ENCODE peak calls at places on chromosomes 1 and 21, in five cellular contexts. I is heart left ventricle, H is lower lobe of right lung, O is breast epithelium, Q is cardiac muscle cell. Y is an unnamed sample.

GRCh38 chr1:78049396-78049795 is 3.6 kb downstream of the GIPC2 start:
- DNase-seq in Q (peak; percentile 31), H (no peak), O (no peak), I (no peak), Y (no peak)

GRCh38 chr1:219585837-219586465 is 27.0 kb downstream of the ZC3H11B start:
- DNase-seq in I (no peak), O (no peak), Q (no peak), H (no peak), Y (no peak)

GRCh38 chr1:178465011-178465410 is 31.8 kb downstream of the CLEC20A start:
- DNase-seq in Q (no peak), O (no peak), I (no peak), H (no peak), Y (no peak)

GRCh38 chr1:198212675-198213074 is 55.9 kb downstream of the NEK7 start:
- DNase-seq in H (no peak), O (no peak), Q (no peak), I (no peak), Y (no peak)

GRCh38 chr1:152537496-152537895 is 23.2 kb downstream of the CRCT1 start:
- DNase-seq in O (no peak), I (no peak), H (no peak), Q (no peak), Y (no peak)

GRCh38 chr1:208985231-208985630 is 598.3 kb upstream of the CAMK1G start:
- DNase-seq in Q (no peak), O (no peak), H (no peak), I (no peak), Y (no peak)

GRCh38 chr1:40668769-40669525 is 3.5 kb upstream of the RIMS3 start:
- DNase-seq in I (peak; percentile 79), H (peak; percentile 85), O (peak; percentile 48), Q (peak; percentile 78), Y (no peak)

GRCh38 chr1:167246971-167247370 is 26.3 kb downstream of the POU2F1 start:
- DNase-seq in O (no peak), I (no peak), H (no peak), Q (no peak), Y (no peak)

GRCh38 chr21:29130234-29130993 is at the start of gene MAP3K7CL:
- DNase-seq in H (no peak), Q (no peak), I (peak; percentile 74), O (no peak), Y (no peak)

GRCh38 chr1:31416101-31416736 is 3.2 kb downstream of the SERINC2 start:
- DNase-seq in I (no peak), Q (no peak), H (no peak), O (peak; percentile 83), Y (no peak)

GRCh38 chr1:15296602-15297321 is 49.7 kb downstream of the FHAD1 start:
- DNase-seq in Q (no peak), I (no peak), O (no peak), H (no peak), Y (no peak)

GRCh38 chr1:33784876-33785275 is 79.0 kb upstream of the HMGB4 start:
- DNase-seq in Q (no peak), I (no peak), H (no peak), O (no peak), Y (no peak)

GRCh38 chr1:35931424-35932157 is 686 bp downstream of the AGO3 start:
- DNase-seq in H (peak; percentile 62), I (peak; percentile 37), Q (peak; percentile 45), O (no peak), Y (no peak)

GRCh38 chr1:8871539-8871935 is 6.9 kb downstream of the ENO1 start:
- DNase-seq in Q (no peak), I (no peak), H (no peak), O (no peak), Y (no peak)

GRCh38 chr21:42568377-42568776 is 54.7 kb downstream of the SLC37A1 start:
- DNase-seq in Q (no peak), I (no peak), H (no peak), O (no peak), Y (no peak)

GRCh38 chr1:228547464-228547792 is 60.2 kb downstream of the RNF187 start:
- DNase-seq in O (peak; percentile 11), Q (no peak), H (no peak), I (no peak), Y (no peak)

GRCh38 chr1:145690587-145691558 is 16.3 kb downstream of the PDZK1 start:
- DNase-seq in I (no peak), O (peak; percentile 43), H (no peak), Q (no peak), Y (no peak)

GRCh38 chr1:205842177-205842576 is 7.8 kb downstream of the PM20D1 start:
- DNase-seq in I (no peak), Q (peak; percentile 60), O (no peak), H (no peak), Y (no peak)

GRCh38 chr21:43307677-43308070 is 119.3 kb downstream of the SIK1 start:
- DNase-seq in H (no peak), O (no peak), I (peak; percentile 10), Q (no peak), Y (no peak)

GRCh38 chr1:117780981-117781475 is 148.4 kb downstream of the GDAP2 start:
- DNase-seq in H (no peak), Q (no peak), I (no peak), O (no peak), Y (no peak)

GRCh38 chr21:35504277-35504676 is 455.2 kb upstream of the RUNX1 start:
- DNase-seq in Q (no peak), H (no peak), I (no peak), O (no peak), Y (no peak)

GRCh38 chr1:191608367-191608766 is 549.9 kb upstream of the RGS18 start:
- DNase-seq in I (no peak), O (no peak), H (no peak), Q (no peak), Y (no peak)

GRCh38 chr1:93565496-93566221 is 116.0 kb downstream of the BCAR3 start:
- DNase-seq in Q (no peak), I (no peak), O (no peak), H (no peak), Y (no peak)

GRCh38 chr1:869499-870244 is 54.1 kb upstream of the SAMD11 start:
- DNase-seq in I (peak; percentile 79), Q (peak; percentile 74), O (peak; percentile 39), H (peak; percentile 88), Y (no peak)

GRCh38 chr1:67853704-67854103 is 20.4 kb upstream of the GNG12 start:
- DNase-seq in Q (peak; percentile 78), O (no peak), H (peak; percentile 48), I (peak; percentile 59), Y (no peak)

GRCh38 chr1:30905898-30906620 is 2.5 kb downstream of the SDC3 start:
- DNase-seq in Q (no peak), O (no peak), I (peak; percentile 35), H (peak; percentile 38), Y (no peak)

GRCh38 chr1:98104285-98104684 is 183.5 kb upstream of the DPYD start:
- DNase-seq in I (no peak), Q (no peak), H (no peak), O (no peak), Y (no peak)

GRCh38 chr1:154769193-154769895 is 100.7 kb downstream of the KCNN3 start:
- DNase-seq in H (no peak), Q (no peak), O (no peak), I (no peak), Y (no peak)

GRCh38 chr1:24384251-24385090 is 29.1 kb downstream of the STPG1 start:
- DNase-seq in Q (peak; percentile 75), O (peak; percentile 13), I (no peak), H (peak; percentile 75), Y (no peak)

GRCh38 chr21:22575165-22575584 is 1577.0 kb downstream of the NCAM2 start:
- DNase-seq in H (no peak), Q (peak; percentile 52), O (no peak), I (no peak), Y (no peak)

GRCh38 chr1:104466068-104466467 is 716.4 kb downstream of the AMY1C start:
- DNase-seq in O (no peak), H (no peak), Q (no peak), I (no peak), Y (no peak)

GRCh38 chr1:104463126-104463697 is 713.5 kb downstream of the AMY1C start:
- DNase-seq in Q (no peak), O (no peak), I (no peak), H (no peak), Y (no peak)

GRCh38 chr1:104460880-104461279 is 711.2 kb downstream of the AMY1C start:
- DNase-seq in Q (no peak), O (no peak), H (no peak), I (no peak), Y (no peak)
- H3K9me3 ChIP-seq in Q (no peaks in the 10 kb centered on the region), O (peaks cover 58% of the 10 kb centered on the region), H (peaks cover 19% of the 10 kb centered on the region), I (peaks cover 6% of the 10 kb centered on the region), Y (no peaks in the 10 kb centered on the region)

DNA sequence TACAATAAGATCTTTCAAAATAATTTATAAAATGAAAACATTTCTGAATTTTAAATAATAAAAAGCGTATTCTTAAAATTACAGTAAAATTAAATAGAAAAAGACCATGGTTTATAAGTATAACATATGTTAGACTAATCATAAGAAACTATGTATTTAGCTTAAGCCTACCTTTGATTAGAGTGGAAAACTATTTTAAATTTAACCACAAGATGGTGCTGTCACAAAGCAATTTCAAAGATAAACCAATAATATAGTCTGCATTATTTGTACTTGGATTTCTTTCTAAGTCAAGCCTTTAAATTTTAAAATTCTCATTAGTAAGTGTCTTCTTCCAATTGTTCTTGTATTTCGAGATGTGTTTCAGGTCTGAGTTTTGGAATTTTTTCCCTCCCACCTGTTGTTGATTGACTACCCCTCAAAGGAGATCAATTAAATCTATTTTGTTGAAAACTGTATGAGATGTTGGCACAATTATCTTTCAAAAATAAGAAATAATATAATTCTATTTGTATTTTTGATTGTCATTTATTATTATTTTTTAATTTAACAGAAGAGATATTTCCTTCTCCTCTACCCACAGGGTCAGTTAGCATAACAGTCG is 459.8 kb downstream of the KCNT2 start:
- DNase-seq in I (no peak), Q (peak; percentile 20), O (no peak), H (no peak), Y (no peak)
- TF ChIP-seq CTCF in I (peak; percentile 51), Q (peak; percentile 44), O (peak; percentile 31), H (peak; percentile 61), Y (peak; percentile 41)

DNA sequence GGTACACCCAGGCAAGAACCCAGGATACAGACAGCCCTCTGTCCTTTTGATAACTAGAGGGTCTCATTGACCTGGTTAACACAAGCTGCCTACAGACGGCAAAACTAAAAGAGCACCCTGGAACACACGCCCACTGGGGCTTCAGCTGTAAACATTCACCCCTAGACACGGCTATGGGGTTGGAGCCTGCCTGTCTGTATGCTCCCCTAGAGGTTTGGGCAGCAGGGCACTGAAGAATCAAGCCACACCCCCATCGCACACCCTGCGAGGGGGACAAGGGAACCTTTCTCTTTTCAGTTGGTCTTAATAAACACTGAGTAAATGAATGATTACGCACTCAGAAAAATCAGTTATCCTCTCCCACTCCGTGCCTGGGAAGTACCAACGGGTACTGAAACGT is 35.5 kb downstream of the LRRC3 start:
- DNase-seq in O (no peak), I (no peak), Q (no peak), H (no peak), Y (no peak)
- H3K9me3 ChIP-seq in O (peaks cover 20% of the 10 kb centered on the region), I (no peaks in the 10 kb centered on the region), Q (no peaks in the 10 kb centered on the region), H (peaks cover 13% of the 10 kb centered on the region), Y (no peaks in the 10 kb centered on the region)

GRCh38 chr1:171781167-171781875 is at the start of gene METTL13:
- DNase-seq in O (peak; percentile 99), Q (peak; percentile 100), H (peak; percentile 100), I (peak; percentile 99), Y (peak; percentile 99)
- TF ChIP-seq CTCF in O (no peak), Q (no peak), H (no peak), I (no peak), Y (no peak)

Y was measured in vagina.